ENCODE peak calls at places on chromosomes 7 and 10, in four cellular contexts. Y, M, I and K are unnamed samples.
A peak's percentile ranks its signal among the peaks of the same experiment; 100 is the strongest.

GRCh38 chr10:63722537-63722936 is 201.3 kb downstream of the REEP3 start:
- DNase-seq in Y (peak; percentile 77), M (no peak), I (peak; percentile 27), K (no peak)

GRCh38 chr10:119199231-119199992 is 8.0 kb upstream of the GRK5 start:
- DNase-seq in Y (peak; percentile 85), M (peak; percentile 73), I (peak; percentile 72), K (no peak)

GRCh38 chr10:930415-931325 is 835 bp downstream of the LARP4B start:
- DNase-seq in Y (peak; percentile 15), M (no peak), I (peak; percentile 38), K (no peak)

GRCh38 chr7:92765725-92766124 is 70.6 kb downstream of the CDK6 start:
- DNase-seq in Y (peak; percentile 76), M (no peak), I (peak; percentile 84), K (no peak)

GRCh38 chr10:133325392-133325760 is 11.3 kb downstream of the CALY start:
- DNase-seq in Y (no peak), M (no peak), I (no peak), K (no peak)

GRCh38 chr7:128410092-128410665 is 397 bp upstream of the IMPDH1 start:
- DNase-seq in Y (peak; percentile 87), M (no peak), I (peak; percentile 73), K (peak; percentile 64)

GRCh38 chr7:128909605-128910568 is 622 bp downstream of the KCP start:
- DNase-seq in Y (peak; percentile 24), M (no peak), I (peak; percentile 32), K (no peak)

GRCh38 chr7:395643-396042 is 105.7 kb downstream of the FOXL3 start:
- DNase-seq in Y (no peak), M (no peak), I (no peak), K (no peak)

GRCh38 chr7:15628876-15629275 is 57.6 kb downstream of the MEOX2 start:
- DNase-seq in Y (peak; percentile 29), M (no peak), I (peak; percentile 8), K (no peak)

GRCh38 chr7:94908204-94909022 is 1.0 kb downstream of the PPP1R9A start:
- DNase-seq in Y (peak; percentile 41), M (peak; percentile 71), I (peak; percentile 9), K (no peak)

GRCh38 chr7:48154792-48155413 is 16.4 kb upstream of the ABCA13 start:
- DNase-seq in Y (peak; percentile 60), M (no peak), I (peak; percentile 25), K (no peak)